ENCODE peak calls at places on chromosomes 2 and 18, in ten cellular contexts. V, G, A, I, F, E, N, M, D and U are unnamed samples.

GRCh38 chr2:39243469-39244123 is at the start of gene CDKL4:
- DNase-seq in V (no peak), G (no peak), A (no peak), I (peak; percentile 35), F (no peak), E (no peak), N (no peak), M (no peak), D (no peak), U (peak; percentile 60)

GRCh38 chr2:69013837-69014796 is 1.1 kb downstream of the ANTXR1 start:
- DNase-seq in V (no peak), G (no peak), A (no peak), I (no peak), F (no peak), E (no peak), N (no peak), M (no peak), D (no peak), U (no peak)

GRCh38 chr18:56550121-56550520 is 88.3 kb downstream of the TXNL1 start:
- DNase-seq in V (no peak), G (no peak), A (no peak), I (no peak), F (no peak), E (no peak), N (no peak), M (no peak), D (no peak), U (no peak)

GRCh38 chr2:75527676-75528075 is 33.1 kb downstream of the EVA1A start:
- DNase-seq in V (no peak), G (no peak), A (no peak), I (no peak), F (no peak), E (no peak), N (no peak), M (no peak), D (no peak), U (no peak)

GRCh38 chr2:127118467-127118866 is 11.5 kb upstream of the BIN1 start:
- DNase-seq in V (peak; percentile 56), G (no peak), A (no peak), I (no peak), F (no peak), E (no peak), N (no peak), M (no peak), D (no peak), U (no peak)

GRCh38 chr2:153477641-153478288 is 797 bp downstream of the RPRM start:
- DNase-seq in V (peak; percentile 83), G (no peak), A (no peak), I (no peak), F (no peak), E (no peak), N (peak; percentile 7), M (no peak), D (no peak), U (no peak)

GRCh38 chr2:15010346-15010745 is 377.8 kb downstream of the LRATD1 start:
- DNase-seq in V (no peak), G (no peak), A (no peak), I (no peak), F (no peak), E (no peak), N (no peak), M (no peak), D (no peak), U (no peak)

GRCh38 chr2:9045595-9045994 is 42.1 kb upstream of the MBOAT2 start:
- DNase-seq in V (no peak), G (no peak), A (no peak), I (no peak), F (no peak), E (no peak), N (no peak), M (no peak), D (no peak), U (no peak)

GRCh38 chr2:232672581-232672980 is 24.6 kb upstream of the GIGYF2 start:
- DNase-seq in V (no peak), G (no peak), A (no peak), I (no peak), F (no peak), E (no peak), N (no peak), M (no peak), D (no peak), U (no peak)

GRCh38 chr2:232667989-232668583 is 29.0 kb upstream of the GIGYF2 start:
- DNase-seq in V (no peak), G (peak; percentile 40), A (no peak), I (no peak), F (no peak), E (no peak), N (no peak), M (no peak), D (no peak), U (no peak)

GRCh38 chr2:232666051-232666805 is 30.9 kb upstream of the GIGYF2 start:
- DNase-seq in V (no peak), G (no peak), A (no peak), I (no peak), F (no peak), E (no peak), N (no peak), M (no peak), D (no peak), U (no peak)

GRCh38 chr2:232674491-232674890 is 22.6 kb upstream of the GIGYF2 start:
- DNase-seq in V (no peak), G (no peak), A (no peak), I (no peak), F (no peak), E (no peak), N (no peak), M (no peak), D (no peak), U (no peak)

DNA sequence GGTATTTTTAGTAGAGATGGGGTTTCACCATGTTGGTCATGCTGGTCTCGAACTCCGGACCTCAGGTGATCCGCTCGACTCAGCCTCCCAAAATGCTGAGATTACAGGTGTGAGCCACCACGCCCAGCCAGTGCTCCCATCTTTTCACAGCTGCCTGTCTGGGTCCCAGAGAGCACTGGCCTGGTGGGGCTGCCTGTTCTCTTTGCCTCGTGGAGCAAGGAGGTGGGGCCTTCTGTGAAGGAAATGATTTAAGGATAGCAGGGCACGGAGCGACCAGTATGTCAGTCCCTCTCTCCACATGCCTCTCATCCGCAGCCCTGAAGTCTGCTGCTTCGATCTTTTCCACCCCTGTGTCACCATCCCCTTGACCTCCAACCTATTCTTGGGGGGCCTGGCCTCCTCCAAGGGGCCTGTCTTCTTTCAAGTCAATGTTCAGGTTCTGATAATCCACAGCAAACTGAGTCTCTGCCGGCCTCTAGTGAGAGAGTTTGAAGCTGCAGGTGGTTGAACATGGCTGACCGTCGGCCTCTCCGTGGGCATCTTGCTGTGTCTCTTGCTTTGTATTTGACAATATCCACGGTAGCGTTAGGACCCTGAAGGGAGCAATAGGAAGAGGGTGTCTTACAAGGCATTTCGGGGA is 28.2 kb upstream of the GIGYF2 start:
- DNase-seq in V (no peak), G (peak; percentile 33), A (peak; percentile 20), I (no peak), F (no peak), E (no peak), N (peak; percentile 9), M (peak; percentile 46), D (no peak), U (no peak)
- TF ChIP-seq CTCF in V (no peak), G (peak; percentile 53), A (peak; percentile 38), I (peak; percentile 68), F (peak; percentile 28), E (peak; percentile 51), N (peak; percentile 40), M (peak; percentile 48), D (peak; percentile 56), U (peak; percentile 33)

GRCh38 chr2:201118121-201118956 is 2.4 kb downstream of the CFLAR start:
- DNase-seq in V (peak; percentile 97), G (peak; percentile 92), A (peak; percentile 89), I (peak; percentile 92), F (peak; percentile 66), E (peak; percentile 92), N (peak; percentile 32), M (peak; percentile 81), D (peak; percentile 72), U (peak; percentile 94)

GRCh38 chr2:201114846-201115245 is 1.1 kb upstream of the CFLAR start:
- DNase-seq in V (no peak), G (no peak), A (no peak), I (no peak), F (no peak), E (no peak), N (no peak), M (no peak), D (no peak), U (no peak)

GRCh38 chr2:201118957-201119848 is 3.2 kb downstream of the CFLAR start:
- DNase-seq in V (no peak), G (no peak), A (no peak), I (no peak), F (no peak), E (no peak), N (no peak), M (no peak), D (no peak), U (no peak)

GRCh38 chr2:201116115-201116958 is at the start of gene CFLAR:
- DNase-seq in V (peak; percentile 94), G (peak; percentile 82), A (peak; percentile 82), I (peak; percentile 77), F (peak; percentile 51), E (peak; percentile 78), N (peak; percentile 17), M (peak; percentile 65), D (peak; percentile 74), U (peak; percentile 89)

DNA sequence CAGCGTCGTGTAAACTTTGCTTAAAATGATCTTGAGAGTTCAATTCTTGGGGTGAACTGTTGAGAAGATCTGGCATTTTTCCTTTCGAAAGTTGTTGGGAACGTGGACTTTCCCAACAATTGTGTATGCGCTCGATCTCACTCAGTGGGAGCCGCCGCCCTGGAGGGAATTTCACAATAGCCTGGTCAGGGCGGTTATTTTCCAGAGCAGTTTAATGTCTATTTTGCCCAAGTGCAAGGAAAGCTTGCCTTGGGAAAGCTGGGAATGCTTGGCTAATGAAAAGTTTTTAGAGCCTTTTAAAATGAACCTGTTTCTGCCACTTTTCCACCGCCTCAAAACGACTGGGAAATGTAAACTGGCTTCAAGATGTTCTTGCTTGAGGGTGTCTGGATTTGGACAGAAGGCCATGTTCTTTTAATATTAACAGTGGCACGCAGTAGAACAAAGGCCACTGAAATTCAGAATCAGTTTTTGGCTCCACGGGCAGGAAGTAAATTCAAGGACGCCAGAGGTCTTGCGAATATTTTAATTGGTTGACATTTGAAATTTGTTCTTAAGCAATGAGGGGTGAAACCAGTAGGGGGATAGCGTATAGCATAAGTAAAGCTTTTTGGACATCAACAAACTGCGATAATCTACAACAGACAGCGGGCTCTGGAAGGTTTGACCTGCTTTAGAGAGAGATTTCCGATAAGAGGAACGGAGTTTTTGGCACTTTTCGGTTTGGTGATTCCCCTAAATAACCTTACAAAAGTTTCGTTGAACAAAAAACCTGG is 1.2 kb downstream of the CFLAR start:
- DNase-seq in V (peak; percentile 96), G (peak; percentile 70), A (peak; percentile 71), I (peak; percentile 77), F (peak; percentile 49), E (peak; percentile 71), N (no peak), M (peak; percentile 72), D (no peak), U (no peak)
- TF ChIP-seq CTCF in V (no peak), G (peak; percentile 41), A (peak; percentile 39), I (peak; percentile 55), F (peak; percentile 12), E (peak; percentile 40), N (peak; percentile 49), M (peak; percentile 24), D (peak; percentile 58), U (peak; percentile 39)

GRCh38 chr18:64330161-64330560 is 181.3 kb upstream of the LINC00305 start:
- DNase-seq in V (no peak), G (no peak), A (no peak), I (no peak), F (no peak), E (no peak), N (no peak), M (no peak), D (no peak), U (no peak)
- TF ChIP-seq CTCF in V (no peak), G (no peak), A (no peak), I (peak; percentile 32), F (no peak), E (no peak), N (no peak), M (no peak), D (no peak), U (no peak)

DNA sequence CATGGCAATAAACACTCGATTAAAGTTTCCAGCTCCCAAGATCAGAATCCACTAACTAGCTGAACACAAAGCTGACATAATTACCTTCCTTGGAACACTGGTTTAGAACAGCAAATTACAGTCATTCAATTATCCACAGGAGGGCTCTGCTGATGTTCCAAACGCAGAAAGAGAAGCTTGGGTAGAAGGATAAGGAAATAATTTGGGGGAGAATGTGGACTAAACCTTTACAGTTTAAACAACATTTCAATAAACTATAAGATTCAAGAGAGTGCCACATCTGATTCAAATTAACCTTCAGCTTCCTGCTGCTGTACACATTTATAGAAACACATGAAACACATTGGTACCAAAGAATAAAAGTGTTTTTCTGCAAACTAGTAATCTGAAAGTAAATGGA is 67.8 kb upstream of the ARL4C start:
- DNase-seq in V (no peak), G (no peak), A (no peak), I (no peak), F (no peak), E (no peak), N (no peak), M (no peak), D (no peak), U (no peak)
- TF ChIP-seq CTCF in V (no peak), G (no peak), A (no peak), I (no peak), F (peak; percentile 47), E (no peak), N (no peak), M (no peak), D (peak; percentile 18), U (no peak)